ENCODE peak calls at places on chromosomes 4 and X, in ten cellular contexts. P is CD8-positive, alpha-beta T cell; I is aorta; Y is GM23248; L is GM12878; J is left ventricle myocardium inferior; O is effector memory CD4-positive, alpha-beta T cell; E is heart left ventricle; W is mesenchymal stem cell; G is adipocyte. U is an unnamed sample.

GRCh38 chrX:69236641-69237040 is 71.4 kb upstream of the PJA1 start:
- DNase-seq in E (no peak), O (no peak), Y (no peak), W (no peak), G (no peak), J (no peak), I (no peak), P (no peak), L (no peak), U (no peak)

GRCh38 chr4:16641971-16642370 is 256.5 kb downstream of the LDB2 start:
- DNase-seq in O (no peak), L (no peak), G (peak; percentile 67), P (no peak), W (peak; percentile 67), I (no peak), J (no peak), E (no peak), Y (peak; percentile 88), U (no peak)

GRCh38 chrX:69109706-69110635 is 55.3 kb downstream of the PJA1 start:
- DNase-seq in W (peak; percentile 81), P (no peak), J (no peak), E (no peak), G (peak; percentile 18), Y (peak; percentile 76), I (no peak), O (no peak), L (no peak), U (no peak)

GRCh38 chrX:155997436-155997835 is at the start of gene IL9R:
- DNase-seq in G (no peak), Y (no peak), L (peak; percentile 15), J (no peak), I (no peak), W (no peak), E (no peak), O (peak; percentile 14), P (peak; percentile 21), U (no peak)

GRCh38 chr4:140754918-140755810 is 1.0 kb downstream of the TBC1D9 start:
- DNase-seq in O (no peak), P (no peak), W (no peak), J (no peak), Y (peak; percentile 20), E (no peak), G (no peak), L (no peak), I (no peak), U (no peak)

GRCh38 chr4:81214518-81215218 is 354 bp downstream of the PRKG2 start:
- DNase-seq in P (no peak), E (no peak), W (peak; percentile 22), Y (peak; percentile 69), G (peak; percentile 68), O (no peak), L (no peak), J (no peak), I (peak; percentile 68), U (peak; percentile 66)

GRCh38 chr4:56976283-56976877 is 1.0 kb downstream of the NOA1 start:
- DNase-seq in Y (peak; percentile 55), G (peak; percentile 50), I (no peak), J (no peak), W (peak; percentile 35), E (no peak), P (no peak), O (no peak), L (no peak), U (no peak)

GRCh38 chrX:111719426-111720210 is 38.6 kb downstream of the ALG13 start:
- DNase-seq in I (no peak), E (no peak), P (no peak), G (peak; percentile 38), J (no peak), W (peak; percentile 0), Y (peak; percentile 14), O (no peak), L (no peak), U (no peak)

GRCh38 chr4:68895561-68896198 is 55.9 kb downstream of the UGT2A3 start:
- DNase-seq in O (no peak), G (no peak), L (no peak), J (no peak), W (no peak), I (no peak), E (no peak), P (no peak), Y (no peak), U (no peak)

GRCh38 chr4:156805696-156806095 is 165.9 kb downstream of the PDGFC start:
- DNase-seq in E (no peak), L (no peak), J (no peak), O (no peak), G (no peak), I (no peak), P (no peak), W (no peak), Y (no peak), U (no peak)

GRCh38 chr4:98687876-98688275 is 29.5 kb upstream of the TSPAN5 start:
- DNase-seq in P (no peak), E (no peak), O (no peak), L (no peak), G (peak; percentile 43), W (peak; percentile 25), J (no peak), I (no peak), Y (peak; percentile 32), U (no peak)

GRCh38 chrX:101759000-101759399 is 99.3 kb upstream of the ARMCX2 start:
- DNase-seq in I (no peak), O (peak; percentile 0), J (peak; percentile 9), G (peak; percentile 66), E (no peak), Y (peak; percentile 60), P (no peak), W (peak; percentile 52), L (no peak), U (no peak)

GRCh38 chr4:108703966-108704365 is 53.6 kb downstream of the OSTC start:
- DNase-seq in L (no peak), I (no peak), Y (no peak), G (no peak), P (no peak), E (no peak), J (no peak), O (no peak), W (no peak), U (no peak)
- H3K27me3 ChIP-seq in L (no peaks in the 10 kb centered on the region), I (no peaks in the 10 kb centered on the region), Y (no peaks in the 10 kb centered on the region), G (no peaks in the 10 kb centered on the region), P (no peaks in the 10 kb centered on the region), E (no peaks in the 10 kb centered on the region), J (no peaks in the 10 kb centered on the region), O (no peaks in the 10 kb centered on the region), W (no peaks in the 10 kb centered on the region), U (no peaks in the 10 kb centered on the region)

GRCh38 chr4:77157859-77158486 is 966 bp downstream of the CCNG2 start:
- DNase-seq in E (peak; percentile 89), L (peak; percentile 45), P (peak; percentile 59), J (peak; percentile 88), Y (peak; percentile 93), G (peak; percentile 96), W (peak; percentile 94), O (peak; percentile 73), I (peak; percentile 95), U (peak; percentile 97)
- H3K4me1 ChIP-seq in E (peaks cover 4% of the 10 kb centered on the region), L (peaks cover 28% of the 10 kb centered on the region), P (peaks cover 21% of the 10 kb centered on the region), J (peaks cover 34% of the 10 kb centered on the region), Y (peaks cover 12% of the 10 kb centered on the region), G (peaks cover 33% of the 10 kb centered on the region), W (peaks cover 3% of the 10 kb centered on the region), O (no peaks in the 10 kb centered on the region), I (no peaks in the 10 kb centered on the region), U (peaks cover 13% of the 10 kb centered on the region)

DNA sequence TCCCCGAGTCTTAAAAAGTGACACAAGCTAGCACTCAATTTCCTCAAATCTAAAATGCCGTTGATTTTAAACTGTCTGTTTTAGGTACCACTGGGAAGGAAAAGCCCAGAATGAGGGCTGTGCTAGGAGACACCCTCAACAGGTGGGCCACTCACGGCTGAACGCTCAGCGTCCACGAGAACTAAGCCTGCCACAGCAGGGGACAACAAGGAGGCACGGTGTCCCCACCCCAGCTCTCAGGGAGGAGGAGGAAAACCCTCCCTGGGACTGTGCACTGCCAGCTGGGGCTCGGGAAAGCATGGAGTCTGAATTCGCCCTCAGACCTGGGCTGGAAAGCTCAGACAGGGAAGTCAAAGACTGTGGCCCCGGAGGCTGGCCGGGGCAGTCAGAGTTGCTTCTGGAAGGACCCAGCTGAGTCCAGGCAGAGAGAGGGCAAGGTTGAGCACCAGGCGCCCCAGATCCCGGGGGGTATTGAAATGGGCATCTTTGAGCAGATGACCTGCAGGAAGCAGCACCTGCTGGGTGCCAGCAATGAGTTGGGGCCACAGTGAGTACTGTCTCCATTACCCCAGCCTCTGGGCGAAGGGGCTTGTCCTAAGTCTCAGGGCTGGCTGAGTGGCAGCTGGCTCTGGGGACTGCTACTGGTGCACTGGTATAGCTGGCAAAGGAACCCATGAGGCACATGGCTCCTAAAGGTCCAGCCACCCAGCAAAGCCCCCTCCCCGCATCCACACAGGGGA is 769 bp upstream of the CPZ start:
- DNase-seq in I (no peak), O (no peak), J (peak; percentile 11), P (no peak), E (no peak), Y (no peak), G (no peak), L (no peak), W (no peak), U (no peak)
- H3K27me3 ChIP-seq in I (no peaks in the 10 kb centered on the region), O (peaks cover 4% of the 10 kb centered on the region), J (peaks cover 95% of the 10 kb centered on the region), P (peaks cover 2% of the 10 kb centered on the region), E (peaks cover 52% of the 10 kb centered on the region), Y (peaks cover 12% of the 10 kb centered on the region), G (peaks cover 37% of the 10 kb centered on the region), L (peaks cover 9% of the 10 kb centered on the region), W (peaks cover 75% of the 10 kb centered on the region), U (peaks cover 47% of the 10 kb centered on the region)

DNA sequence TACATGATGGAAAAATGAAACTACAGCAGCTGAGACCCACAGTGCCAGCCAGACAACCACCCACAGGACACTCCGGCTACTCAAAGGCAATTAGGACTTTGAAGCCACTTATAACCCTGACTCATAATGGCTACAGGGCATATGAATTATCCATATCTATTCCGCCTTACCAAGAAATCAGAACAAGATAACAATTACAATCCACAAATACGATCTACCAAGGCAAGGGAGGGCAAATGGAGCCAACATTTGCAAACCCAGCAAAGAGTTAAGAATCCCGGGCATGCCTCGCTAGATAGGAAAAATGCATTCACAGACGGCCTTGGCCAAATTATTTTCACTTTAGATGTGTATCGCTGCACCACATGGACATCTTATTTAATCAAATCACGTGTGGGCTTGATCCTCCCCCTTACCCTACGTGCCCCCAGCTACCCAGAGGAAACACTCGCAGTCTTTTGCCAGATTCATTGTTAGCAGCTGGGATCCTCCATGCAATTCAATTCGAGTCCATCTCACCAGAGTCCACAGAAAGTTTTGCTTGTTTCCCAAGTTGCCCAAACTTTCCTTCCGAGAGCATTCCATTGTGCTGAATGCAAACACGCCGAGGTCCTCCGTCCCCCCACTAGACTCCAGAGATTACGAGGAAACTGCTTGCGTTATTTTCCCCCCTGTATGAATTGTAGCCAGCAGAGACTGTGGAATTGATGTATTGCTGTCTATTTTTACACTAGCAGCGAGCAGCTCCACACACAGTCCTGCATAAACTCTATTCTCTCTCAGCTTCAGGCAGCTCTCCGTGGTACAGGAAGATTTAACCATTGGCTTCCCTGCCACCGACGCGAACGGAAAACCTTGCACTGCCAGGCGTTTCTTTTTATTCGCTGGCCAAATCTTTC is 1.2 kb downstream of the PPARGC1A start:
- DNase-seq in P (no peak), W (peak; percentile 74), I (no peak), Y (peak; percentile 60), O (no peak), L (no peak), E (peak; percentile 35), J (no peak), G (peak; percentile 55), U (no peak)
- H3K4me1 ChIP-seq in P (no peaks in the 10 kb centered on the region), W (peaks cover 4% of the 10 kb centered on the region), I (no peaks in the 10 kb centered on the region), Y (peaks cover 22% of the 10 kb centered on the region), O (peaks cover 2% of the 10 kb centered on the region), L (no peaks in the 10 kb centered on the region), E (peaks cover 2% of the 10 kb centered on the region), J (peaks cover 64% of the 10 kb centered on the region), G (peaks cover 56% of the 10 kb centered on the region), U (no peaks in the 10 kb centered on the region)